ENCODE peak calls at places on chromosomes 13 and 19, in six cellular contexts. B, J, N, Q, T and L are unnamed samples.

GRCh38 chr13:33207616-33207964 is 78.0 kb downstream of the STARD13 start:
- DNase-seq in N (peak; percentile 57), J (no peak), B (peak; percentile 74), T (no peak), Q (no peak), L (no peak)

GRCh38 chr19:38323276-38323675 is 3.6 kb downstream of the KCNK6 start:
- DNase-seq in T (no peak), Q (no peak), J (no peak), N (no peak), B (no peak), L (no peak)

GRCh38 chr19:30361721-30362120 is 10.5 kb upstream of the ZNF536 start:
- DNase-seq in T (no peak), N (no peak), Q (no peak), B (peak; percentile 61), J (no peak), L (no peak)

GRCh38 chr13:42732073-42732472 is 49.3 kb upstream of the FAM216B start:
- DNase-seq in T (no peak), N (no peak), Q (no peak), J (no peak), B (no peak), L (no peak)

GRCh38 chr13:76992548-76993001 is 694 bp downstream of the CLN5 start:
- DNase-seq in J (peak; percentile 17), N (peak; percentile 46), T (no peak), B (no peak), Q (no peak), L (peak; percentile 37)

GRCh38 chr19:51372649-51373504 is at the start of gene NKG7:
- DNase-seq in B (no peak), N (no peak), J (no peak), Q (peak; percentile 68), T (peak; percentile 31), L (peak; percentile 99)

GRCh38 chr19:31312004-31312403 is 37.2 kb downstream of the TSHZ3 start:
- DNase-seq in J (no peak), B (no peak), N (no peak), Q (no peak), T (no peak), L (peak; percentile 78)

GRCh38 chr19:32969549-32969948 is 2.2 kb downstream of the CEP89 start:
- DNase-seq in B (no peak), N (no peak), Q (no peak), T (no peak), J (no peak), L (no peak)

GRCh38 chr19:38004505-38005223 is 97.7 kb downstream of the SIPA1L3 start:
- DNase-seq in Q (peak; percentile 95), T (peak; percentile 76), B (peak; percentile 42), N (peak; percentile 97), J (peak; percentile 90), L (peak; percentile 90)

GRCh38 chr19:40542197-40542859 is 34.3 kb upstream of the SHKBP1 start:
- DNase-seq in N (no peak), B (no peak), J (no peak), Q (no peak), T (no peak), L (no peak)

DNA sequence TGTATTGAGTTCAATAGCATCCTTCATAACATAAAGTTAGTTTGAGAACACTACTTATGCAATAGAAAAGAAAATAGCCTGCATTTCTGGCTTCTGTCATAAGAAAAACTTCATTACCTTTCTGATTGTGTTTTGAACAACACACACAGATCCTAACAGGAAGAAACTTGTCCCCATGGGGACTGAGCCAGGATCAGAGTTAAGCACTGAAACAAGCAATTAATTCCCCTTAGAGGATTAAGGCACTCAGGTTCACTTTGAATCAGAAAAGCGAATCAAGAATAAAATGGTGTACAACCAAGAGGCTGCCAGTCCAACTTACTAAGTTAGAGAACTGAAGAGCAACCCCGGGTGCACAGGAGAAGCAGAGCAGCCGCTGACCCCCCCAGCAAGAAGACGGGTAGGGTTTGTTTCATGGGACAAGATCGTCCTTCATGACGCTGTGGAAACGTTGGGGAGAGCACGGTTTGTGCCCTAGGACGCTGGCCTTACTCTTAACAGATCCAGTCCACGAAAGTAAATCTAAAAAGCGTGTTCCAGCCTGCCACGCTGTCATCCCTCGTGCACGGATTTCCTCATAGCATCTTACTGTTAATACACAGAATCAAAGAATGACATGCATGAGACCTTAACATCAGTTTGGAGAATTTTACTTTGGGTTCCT is 46.6 kb downstream of the GGACT start:
- DNase-seq in B (no peak), Q (no peak), J (no peak), T (no peak), N (no peak), L (no peak)
- TF ChIP-seq MYC in B (no peak), Q (no peak), J (no peak), T (no peak), N (no peak), L (no peak)

GRCh38 chr13:30726192-30726591 is 9.2 kb upstream of the ALOX5AP start:
- DNase-seq in B (no peak), N (no peak), J (no peak), Q (no peak), T (no peak), L (no peak)

GRCh38 chr13:30730526-30730925 is 4.8 kb upstream of the ALOX5AP start:
- DNase-seq in T (no peak), Q (no peak), B (peak; percentile 3), N (no peak), J (no peak), L (no peak)

GRCh38 chr13:30727491-30728350 is 7.6 kb upstream of the ALOX5AP start:
- DNase-seq in J (no peak), T (no peak), Q (no peak), N (no peak), B (no peak), L (no peak)

GRCh38 chr13:30722361-30722760 is 13.0 kb upstream of the ALOX5AP start:
- DNase-seq in N (no peak), B (no peak), J (no peak), T (no peak), Q (no peak), L (no peak)

DNA sequence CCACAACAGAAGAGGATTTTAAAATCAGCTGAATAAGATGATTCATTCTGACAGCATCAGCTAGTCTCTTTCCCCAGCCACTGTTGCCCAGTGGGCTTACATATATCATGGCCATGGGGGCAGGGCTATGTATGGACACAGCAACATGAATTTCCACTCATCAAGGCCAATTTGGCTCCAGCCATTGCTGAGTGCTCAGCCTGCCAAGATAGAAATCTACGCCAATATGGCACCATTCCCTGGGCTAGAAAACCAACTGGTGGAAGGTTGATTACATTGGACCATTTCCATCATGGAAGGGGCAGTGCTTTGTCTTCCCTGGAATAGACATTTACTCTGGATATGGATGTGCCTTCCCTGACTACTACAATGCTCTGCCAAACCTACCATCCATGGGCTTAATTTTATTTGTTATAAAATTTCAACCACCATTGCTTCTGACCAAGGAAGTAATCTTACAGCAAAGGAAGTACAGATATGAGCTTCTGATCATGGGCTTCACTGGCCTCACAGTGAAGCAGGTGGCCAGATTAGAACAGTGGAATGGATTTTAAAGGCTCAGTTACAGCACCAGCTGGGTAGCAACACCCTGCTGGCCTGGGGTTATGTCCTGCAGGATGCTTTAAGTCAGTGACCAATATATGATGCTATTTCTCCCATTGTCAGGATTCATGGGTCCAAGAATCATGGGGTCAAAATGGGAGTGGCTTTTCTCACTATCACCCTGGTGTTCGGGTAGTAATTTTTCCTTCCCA is 9.8 kb upstream of the ALOX5AP start:
- DNase-seq in J (no peak), Q (no peak), T (no peak), B (no peak), N (no peak), L (no peak)
- TF ChIP-seq MAX in J (no peak), Q (no peak), T (no peak), B (no peak), N (no peak), L (no peak)

DNA sequence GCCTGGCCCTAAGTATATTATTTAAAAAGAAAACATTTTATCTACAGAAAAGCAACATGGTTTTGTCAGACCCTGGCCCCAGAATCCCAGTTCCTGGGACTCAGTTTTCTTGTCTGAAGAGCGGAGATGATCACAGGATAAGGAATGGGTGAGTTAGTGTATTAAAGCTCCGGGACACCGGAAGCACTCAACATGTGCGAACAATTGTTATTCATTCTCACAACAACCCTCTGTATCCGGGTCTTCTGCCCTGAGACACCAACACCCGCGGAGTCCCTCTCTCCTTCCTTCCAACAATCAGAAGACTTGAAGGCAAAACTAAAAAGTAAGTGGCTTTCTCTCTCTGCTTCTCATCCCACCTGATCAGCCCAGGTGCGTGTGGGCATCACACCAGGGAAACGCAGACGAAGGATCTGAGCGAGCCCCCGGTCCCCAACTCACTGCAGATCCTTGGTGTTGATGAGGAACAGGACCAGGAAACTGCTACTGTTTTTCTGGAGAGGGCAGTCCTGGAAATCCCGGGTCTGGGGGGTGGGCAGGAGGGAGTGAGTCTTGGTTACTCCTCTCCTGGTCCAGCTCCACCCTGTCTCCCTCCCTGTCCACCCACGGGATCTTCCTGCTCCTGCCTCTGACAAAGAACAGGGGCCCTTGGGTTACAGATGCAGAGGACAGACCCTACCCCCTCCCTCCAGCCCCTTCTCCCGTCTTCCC is 2.0 kb downstream of the GPR108 start:
- DNase-seq in B (no peak), N (peak; percentile 38), T (no peak), Q (no peak), J (no peak), L (no peak)
- TF ChIP-seq MYC in B (no peak), N (no peak), T (no peak), Q (no peak), J (no peak), L (no peak)

DNA sequence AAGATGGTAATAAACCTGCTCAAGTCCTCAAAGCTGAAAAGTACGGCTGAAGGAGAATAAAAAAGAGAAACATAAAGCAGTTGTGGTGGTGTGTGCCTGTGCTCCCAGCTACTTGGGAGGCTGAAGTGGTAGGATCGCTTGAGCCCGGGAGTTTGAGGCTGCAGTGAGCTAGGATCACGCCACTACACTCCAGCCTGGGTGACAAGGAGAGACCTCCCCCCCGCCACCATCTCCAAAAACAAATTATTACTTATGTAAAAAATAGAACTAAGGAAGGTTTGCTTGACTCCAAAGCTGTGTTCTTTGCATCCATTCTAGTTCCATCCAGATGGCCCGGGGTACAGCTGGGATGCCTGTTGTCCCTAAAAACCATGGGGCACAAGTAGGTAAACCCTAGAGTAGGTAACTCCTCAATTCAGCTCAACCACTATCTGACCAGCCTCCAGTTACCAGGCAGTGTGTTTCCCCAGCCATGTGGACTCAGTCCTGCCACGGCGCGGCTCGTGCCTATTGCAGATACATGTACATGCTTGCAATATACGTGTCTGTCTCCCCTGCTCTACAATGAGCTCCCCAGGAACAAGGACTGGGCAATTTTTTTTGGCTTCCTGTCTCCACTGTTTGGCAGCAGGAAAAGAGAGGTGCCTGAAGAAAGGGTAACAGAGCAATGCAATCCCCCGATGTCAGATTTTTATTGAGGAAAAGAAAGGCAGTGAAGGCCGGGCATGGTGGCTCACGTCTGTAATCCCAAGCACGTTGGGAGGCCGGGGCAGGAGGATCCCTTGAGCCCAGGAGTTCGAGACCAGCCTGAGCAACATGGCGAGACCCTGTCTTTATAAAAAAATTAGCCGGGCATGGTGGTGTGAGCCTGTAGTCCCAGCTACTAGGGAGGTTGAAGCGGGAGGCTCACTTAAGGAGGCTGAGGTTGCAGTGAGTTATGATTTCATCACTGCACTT is 101.3 kb downstream of the GNG7 start:
- DNase-seq in T (no peak), Q (no peak), N (no peak), B (no peak), J (no peak), L (no peak)
- TF ChIP-seq MAX in T (no peak), Q (no peak), N (no peak), B (no peak), J (no peak), L (no peak)